ENCODE peak calls at places on chromosome 2, in ten cellular contexts. One of them, this sample, is unnamed.
A peak's percentile ranks its signal among the peaks of the same experiment; 100 is the strongest.

GRCh38 chr2:205610437-205610836 is 71.9 kb upstream of the NRP2 start:
- DNase-seq in A172: no peak
- DNase-seq in GM13977: no peak
- DNase-seq in right lobe of liver: no peak
- DNase-seq in Caki2: no peak
- DNase-seq in BE2C: no peak
- DNase-seq in CD4-positive, CD25-positive, alpha-beta regulatory T cell: no peak
- DNase-seq in anterior cingulate cortex: no peak
- DNase-seq in T47D: no peak
- DNase-seq in HEK293T: no peak
- DNase-seq in this sample: no peak

GRCh38 chr2:169012812-169013627 is 18.1 kb downstream of the ABCB11 start:
- DNase-seq in A172: no peak
- DNase-seq in GM13977: no peak
- DNase-seq in right lobe of liver: no peak
- DNase-seq in Caki2: peak; percentile 62
- DNase-seq in BE2C: no peak
- DNase-seq in CD4-positive, CD25-positive, alpha-beta regulatory T cell: no peak
- DNase-seq in anterior cingulate cortex: no peak
- DNase-seq in T47D: no peak
- DNase-seq in HEK293T: no peak
- DNase-seq in this sample: no peak

GRCh38 chr2:138212434-138212833 is 248.2 kb downstream of the HNMT start:
- DNase-seq in A172: no peak
- DNase-seq in GM13977: no peak
- DNase-seq in right lobe of liver: no peak
- DNase-seq in Caki2: no peak
- DNase-seq in BE2C: no peak
- DNase-seq in CD4-positive, CD25-positive, alpha-beta regulatory T cell: no peak
- DNase-seq in anterior cingulate cortex: no peak
- DNase-seq in T47D: no peak
- DNase-seq in HEK293T: no peak
- DNase-seq in this sample: no peak

GRCh38 chr2:168602846-168603406 is 146.9 kb downstream of the CERS6 start:
- DNase-seq in A172: no peak
- DNase-seq in GM13977: no peak
- DNase-seq in right lobe of liver: no peak
- DNase-seq in Caki2: no peak
- DNase-seq in BE2C: no peak
- DNase-seq in CD4-positive, CD25-positive, alpha-beta regulatory T cell: no peak
- DNase-seq in anterior cingulate cortex: no peak
- DNase-seq in T47D: no peak
- DNase-seq in HEK293T: no peak
- DNase-seq in this sample: no peak

GRCh38 chr2:101399001-101399794 is 11.9 kb upstream of the CREG2 start:
- DNase-seq in A172: no peak
- DNase-seq in GM13977: no peak
- DNase-seq in right lobe of liver: no peak
- DNase-seq in Caki2: no peak
- DNase-seq in BE2C: no peak
- DNase-seq in CD4-positive, CD25-positive, alpha-beta regulatory T cell: no peak
- DNase-seq in anterior cingulate cortex: no peak
- DNase-seq in T47D: no peak
- DNase-seq in HEK293T: no peak
- DNase-seq in this sample: no peak

GRCh38 chr2:239912171-239912937 is 112.8 kb downstream of the NDUFA10 start:
- DNase-seq in A172: no peak
- DNase-seq in GM13977: no peak
- DNase-seq in right lobe of liver: peak; percentile 43
- DNase-seq in Caki2: no peak
- DNase-seq in BE2C: no peak
- DNase-seq in CD4-positive, CD25-positive, alpha-beta regulatory T cell: no peak
- DNase-seq in anterior cingulate cortex: no peak
- DNase-seq in T47D: no peak
- DNase-seq in HEK293T: no peak
- DNase-seq in this sample: no peak

GRCh38 chr2:163715199-163715598 is 20.6 kb downstream of the FIGN start:
- DNase-seq in A172: no peak
- DNase-seq in GM13977: no peak
- DNase-seq in right lobe of liver: peak; percentile 68
- DNase-seq in Caki2: no peak
- DNase-seq in BE2C: no peak
- DNase-seq in CD4-positive, CD25-positive, alpha-beta regulatory T cell: no peak
- DNase-seq in anterior cingulate cortex: no peak
- DNase-seq in T47D: no peak
- DNase-seq in HEK293T: no peak
- DNase-seq in this sample: no peak

GRCh38 chr2:237475704-237476107 is 11.3 kb upstream of the MLPH start:
- DNase-seq in A172: peak; percentile 87
- DNase-seq in GM13977: no peak
- DNase-seq in right lobe of liver: no peak
- DNase-seq in Caki2: no peak
- DNase-seq in BE2C: no peak
- DNase-seq in CD4-positive, CD25-positive, alpha-beta regulatory T cell: no peak
- DNase-seq in anterior cingulate cortex: no peak
- DNase-seq in T47D: peak; percentile 31
- DNase-seq in HEK293T: no peak
- DNase-seq in this sample: peak; percentile 29

GRCh38 chr2:144049137-144049536 is 470.8 kb downstream of the ZEB2 start:
- DNase-seq in A172: no peak
- DNase-seq in GM13977: no peak
- DNase-seq in right lobe of liver: no peak
- DNase-seq in Caki2: no peak
- DNase-seq in BE2C: no peak
- DNase-seq in CD4-positive, CD25-positive, alpha-beta regulatory T cell: no peak
- DNase-seq in anterior cingulate cortex: no peak
- DNase-seq in T47D: no peak
- DNase-seq in HEK293T: no peak
- DNase-seq in this sample: no peak

GRCh38 chr2:17416891-17417391 is 101.3 kb downstream of the RAD51AP2 start:
- DNase-seq in A172: peak; percentile 96
- DNase-seq in GM13977: no peak
- DNase-seq in right lobe of liver: no peak
- DNase-seq in Caki2: peak; percentile 92
- DNase-seq in BE2C: no peak
- DNase-seq in CD4-positive, CD25-positive, alpha-beta regulatory T cell: no peak
- DNase-seq in anterior cingulate cortex: no peak
- DNase-seq in T47D: no peak
- DNase-seq in HEK293T: no peak
- DNase-seq in this sample: peak; percentile 10

GRCh38 chr2:69242651-69243051 is 144.4 kb downstream of the GFPT1 start:
- DNase-seq in A172: no peak
- DNase-seq in GM13977: no peak
- DNase-seq in right lobe of liver: no peak
- DNase-seq in Caki2: no peak
- DNase-seq in BE2C: no peak
- DNase-seq in CD4-positive, CD25-positive, alpha-beta regulatory T cell: no peak
- DNase-seq in anterior cingulate cortex: no peak
- DNase-seq in T47D: no peak
- DNase-seq in HEK293T: no peak
- DNase-seq in this sample: no peak

GRCh38 chr2:149100739-149101699 is 62.5 kb downstream of the LYPD6B start:
- DNase-seq in A172: no peak
- DNase-seq in GM13977: no peak
- DNase-seq in right lobe of liver: peak; percentile 69
- DNase-seq in Caki2: no peak
- DNase-seq in BE2C: no peak
- DNase-seq in CD4-positive, CD25-positive, alpha-beta regulatory T cell: no peak
- DNase-seq in anterior cingulate cortex: no peak
- DNase-seq in T47D: no peak
- DNase-seq in HEK293T: no peak
- DNase-seq in this sample: no peak

GRCh38 chr2:73830871-73831401 is 2.2 kb downstream of the STAMBP start:
- DNase-seq in A172: peak; percentile 94
- DNase-seq in GM13977: no peak
- DNase-seq in right lobe of liver: no peak
- DNase-seq in Caki2: peak; percentile 77
- DNase-seq in BE2C: no peak
- DNase-seq in CD4-positive, CD25-positive, alpha-beta regulatory T cell: no peak
- DNase-seq in anterior cingulate cortex: no peak
- DNase-seq in T47D: no peak
- DNase-seq in HEK293T: no peak
- DNase-seq in this sample: no peak

GRCh38 chr2:25720575-25720974 is 47.2 kb upstream of the DTNB start:
- DNase-seq in A172: no peak
- DNase-seq in GM13977: no peak
- DNase-seq in right lobe of liver: no peak
- DNase-seq in Caki2: no peak
- DNase-seq in BE2C: no peak
- DNase-seq in CD4-positive, CD25-positive, alpha-beta regulatory T cell: no peak
- DNase-seq in anterior cingulate cortex: no peak
- DNase-seq in T47D: no peak
- DNase-seq in HEK293T: no peak
- DNase-seq in this sample: no peak

GRCh38 chr2:227687189-227687588 is 20.6 kb downstream of the SCYGR5 start:
- DNase-seq in A172: no peak
- DNase-seq in GM13977: no peak
- DNase-seq in right lobe of liver: no peak
- DNase-seq in Caki2: no peak
- DNase-seq in BE2C: no peak
- DNase-seq in CD4-positive, CD25-positive, alpha-beta regulatory T cell: no peak
- DNase-seq in anterior cingulate cortex: no peak
- DNase-seq in T47D: no peak
- DNase-seq in HEK293T: no peak
- DNase-seq in this sample: no peak

GRCh38 chr2:60119778-60120177 is 433.7 kb downstream of the BCL11A start:
- DNase-seq in A172: no peak
- DNase-seq in GM13977: no peak
- DNase-seq in right lobe of liver: no peak
- DNase-seq in Caki2: no peak
- DNase-seq in BE2C: no peak
- DNase-seq in CD4-positive, CD25-positive, alpha-beta regulatory T cell: no peak
- DNase-seq in anterior cingulate cortex: no peak
- DNase-seq in T47D: no peak
- DNase-seq in HEK293T: no peak
- DNase-seq in this sample: no peak

GRCh38 chr2:154425999-154426398 is 272.5 kb upstream of the KCNJ3 start:
- DNase-seq in A172: peak; percentile 23
- DNase-seq in GM13977: no peak
- DNase-seq in right lobe of liver: no peak
- DNase-seq in Caki2: no peak
- DNase-seq in BE2C: peak; percentile 65
- DNase-seq in CD4-positive, CD25-positive, alpha-beta regulatory T cell: no peak
- DNase-seq in anterior cingulate cortex: no peak
- DNase-seq in T47D: no peak
- DNase-seq in HEK293T: no peak
- DNase-seq in this sample: peak; percentile 10

GRCh38 chr2:112061840-112062239 is 6.8 kb downstream of the TMEM87B start:
- DNase-seq in A172: no peak
- DNase-seq in GM13977: no peak
- DNase-seq in right lobe of liver: no peak
- DNase-seq in Caki2: no peak
- DNase-seq in BE2C: no peak
- DNase-seq in CD4-positive, CD25-positive, alpha-beta regulatory T cell: no peak
- DNase-seq in anterior cingulate cortex: no peak
- DNase-seq in T47D: no peak
- DNase-seq in HEK293T: no peak
- DNase-seq in this sample: no peak

GRCh38 chr2:176827269-176827668 is 385.3 kb upstream of the HNRNPA3 start:
- DNase-seq in A172: no peak
- DNase-seq in GM13977: no peak
- DNase-seq in right lobe of liver: no peak
- DNase-seq in Caki2: no peak
- DNase-seq in BE2C: no peak
- DNase-seq in CD4-positive, CD25-positive, alpha-beta regulatory T cell: no peak
- DNase-seq in anterior cingulate cortex: no peak
- DNase-seq in T47D: no peak
- DNase-seq in HEK293T: no peak
- DNase-seq in this sample: no peak

GRCh38 chr2:38935568-38936172 is 46.0 kb downstream of the ARHGEF33 start:
- DNase-seq in A172: peak; percentile 21
- DNase-seq in GM13977: no peak
- DNase-seq in right lobe of liver: no peak
- DNase-seq in Caki2: no peak
- DNase-seq in BE2C: no peak
- DNase-seq in CD4-positive, CD25-positive, alpha-beta regulatory T cell: no peak
- DNase-seq in anterior cingulate cortex: no peak
- DNase-seq in T47D: no peak
- DNase-seq in HEK293T: no peak
- DNase-seq in this sample: no peak

GRCh38 chr2:25377822-25378421 is 36.2 kb upstream of the DNMT3A start:
- DNase-seq in A172: no peak
- DNase-seq in GM13977: no peak
- DNase-seq in right lobe of liver: no peak
- DNase-seq in Caki2: no peak
- DNase-seq in BE2C: no peak
- DNase-seq in CD4-positive, CD25-positive, alpha-beta regulatory T cell: no peak
- DNase-seq in anterior cingulate cortex: no peak
- DNase-seq in T47D: no peak
- DNase-seq in HEK293T: no peak
- DNase-seq in this sample: no peak

GRCh38 chr2:113894156-113894743 is 4.4 kb downstream of the ACTR3 start:
- DNase-seq in A172: peak; percentile 72
- DNase-seq in GM13977: no peak
- DNase-seq in right lobe of liver: peak; percentile 60
- DNase-seq in Caki2: peak; percentile 82
- DNase-seq in BE2C: no peak
- DNase-seq in CD4-positive, CD25-positive, alpha-beta regulatory T cell: no peak
- DNase-seq in anterior cingulate cortex: no peak
- DNase-seq in T47D: no peak
- DNase-seq in HEK293T: no peak
- DNase-seq in this sample: peak; percentile 84

GRCh38 chr2:205700331-205701132 is 18.2 kb downstream of the NRP2 start:
- DNase-seq in A172: peak; percentile 93
- DNase-seq in GM13977: no peak
- DNase-seq in right lobe of liver: no peak
- DNase-seq in Caki2: peak; percentile 95
- DNase-seq in BE2C: no peak
- DNase-seq in CD4-positive, CD25-positive, alpha-beta regulatory T cell: no peak
- DNase-seq in anterior cingulate cortex: no peak
- DNase-seq in T47D: no peak
- DNase-seq in HEK293T: no peak
- DNase-seq in this sample: peak; percentile 76

GRCh38 chr2:227082286-227082685 is 81.7 kb downstream of the COL4A4 start:
- DNase-seq in A172: no peak
- DNase-seq in GM13977: no peak
- DNase-seq in right lobe of liver: no peak
- DNase-seq in Caki2: no peak
- DNase-seq in BE2C: no peak
- DNase-seq in CD4-positive, CD25-positive, alpha-beta regulatory T cell: no peak
- DNase-seq in anterior cingulate cortex: no peak
- DNase-seq in T47D: no peak
- DNase-seq in HEK293T: no peak
- DNase-seq in this sample: no peak

GRCh38 chr2:173924285-173924684 is 40.9 kb downstream of the SP3 start:
- DNase-seq in A172: no peak
- DNase-seq in GM13977: no peak
- DNase-seq in right lobe of liver: no peak
- DNase-seq in Caki2: no peak
- DNase-seq in BE2C: no peak
- DNase-seq in CD4-positive, CD25-positive, alpha-beta regulatory T cell: no peak
- DNase-seq in anterior cingulate cortex: no peak
- DNase-seq in T47D: no peak
- DNase-seq in HEK293T: no peak
- DNase-seq in this sample: no peak

GRCh38 chr2:190180313-190181065 is 118.0 kb upstream of the MSTN start:
- DNase-seq in A172: no peak
- DNase-seq in GM13977: peak; percentile 77
- DNase-seq in right lobe of liver: peak; percentile 75
- DNase-seq in Caki2: no peak
- DNase-seq in BE2C: peak; percentile 74
- DNase-seq in CD4-positive, CD25-positive, alpha-beta regulatory T cell: peak; percentile 2
- DNase-seq in anterior cingulate cortex: peak; percentile 65
- DNase-seq in T47D: no peak
- DNase-seq in HEK293T: peak; percentile 66
- DNase-seq in this sample: no peak

GRCh38 chr2:137764638-137765037 is 199.6 kb upstream of the HNMT start:
- DNase-seq in A172: no peak
- DNase-seq in GM13977: no peak
- DNase-seq in right lobe of liver: no peak
- DNase-seq in Caki2: no peak
- DNase-seq in BE2C: no peak
- DNase-seq in CD4-positive, CD25-positive, alpha-beta regulatory T cell: no peak
- DNase-seq in anterior cingulate cortex: no peak
- DNase-seq in T47D: peak; percentile 4
- DNase-seq in HEK293T: no peak
- DNase-seq in this sample: no peak

GRCh38 chr2:144403940-144404339 is 116.0 kb downstream of the ZEB2 start:
- DNase-seq in A172: no peak
- DNase-seq in GM13977: no peak
- DNase-seq in right lobe of liver: peak; percentile 83
- DNase-seq in Caki2: no peak
- DNase-seq in BE2C: no peak
- DNase-seq in CD4-positive, CD25-positive, alpha-beta regulatory T cell: no peak
- DNase-seq in anterior cingulate cortex: no peak
- DNase-seq in T47D: no peak
- DNase-seq in HEK293T: no peak
- DNase-seq in this sample: no peak